ENCODE peak calls at places on chromosomes 1 and 21, in ten cellular contexts. One of them, this sample, is unnamed.
A peak's percentile ranks its signal among the peaks of the same experiment; 100 is the strongest.

GRCh38 chr1:43034195-43034658 is 75.6 kb upstream of the SLC2A1 start:
- DNase-seq in neural crest cell: no peak
- DNase-seq in lower lobe of right lung: no peak
- DNase-seq in WTC11: no peak
- DNase-seq in Caco-2: peak; percentile 73
- DNase-seq in stomach: no peak
- DNase-seq in MCF 10A: no peak
- DNase-seq in tibial nerve: no peak
- DNase-seq in fibroblast of the aortic adventitia: no peak
- DNase-seq in colonic mucosa: peak; percentile 43
- DNase-seq in this sample: no peak

GRCh38 chr21:42039911-42040351 is 29.8 kb upstream of the ZBTB21 start:
- DNase-seq in neural crest cell: no peak
- DNase-seq in lower lobe of right lung: peak; percentile 36
- DNase-seq in WTC11: no peak
- DNase-seq in Caco-2: no peak
- DNase-seq in stomach: no peak
- DNase-seq in MCF 10A: peak; percentile 30
- DNase-seq in tibial nerve: no peak
- DNase-seq in fibroblast of the aortic adventitia: peak; percentile 73
- DNase-seq in colonic mucosa: no peak
- DNase-seq in this sample: no peak

GRCh38 chr1:169795687-169796086 is 980 bp upstream of the METTL18 start:
- DNase-seq in neural crest cell: no peak
- DNase-seq in lower lobe of right lung: no peak
- DNase-seq in WTC11: no peak
- DNase-seq in Caco-2: no peak
- DNase-seq in stomach: no peak
- DNase-seq in MCF 10A: no peak
- DNase-seq in tibial nerve: no peak
- DNase-seq in fibroblast of the aortic adventitia: no peak
- DNase-seq in colonic mucosa: no peak
- DNase-seq in this sample: no peak

GRCh38 chr1:40948741-40949528 is 30.6 kb upstream of the CTPS1 start:
- DNase-seq in neural crest cell: peak; percentile 45
- DNase-seq in lower lobe of right lung: no peak
- DNase-seq in WTC11: peak; percentile 82
- DNase-seq in Caco-2: peak; percentile 54
- DNase-seq in stomach: peak; percentile 80
- DNase-seq in MCF 10A: peak; percentile 81
- DNase-seq in tibial nerve: no peak
- DNase-seq in fibroblast of the aortic adventitia: peak; percentile 63
- DNase-seq in colonic mucosa: peak; percentile 56
- DNase-seq in this sample: no peak

GRCh38 chr1:192580351-192580962 is 4.9 kb downstream of the RGS1 start:
- DNase-seq in neural crest cell: no peak
- DNase-seq in lower lobe of right lung: no peak
- DNase-seq in WTC11: no peak
- DNase-seq in Caco-2: no peak
- DNase-seq in stomach: no peak
- DNase-seq in MCF 10A: peak; percentile 72
- DNase-seq in tibial nerve: no peak
- DNase-seq in fibroblast of the aortic adventitia: peak; percentile 82
- DNase-seq in colonic mucosa: peak; percentile 21
- DNase-seq in this sample: no peak

GRCh38 chr1:226711976-226712778 is 26.9 kb downstream of the ITPKB start:
- DNase-seq in neural crest cell: no peak
- DNase-seq in lower lobe of right lung: no peak
- DNase-seq in WTC11: no peak
- DNase-seq in Caco-2: no peak
- DNase-seq in stomach: no peak
- DNase-seq in MCF 10A: no peak
- DNase-seq in tibial nerve: no peak
- DNase-seq in fibroblast of the aortic adventitia: no peak
- DNase-seq in colonic mucosa: no peak
- DNase-seq in this sample: no peak

GRCh38 chr1:208219659-208220282 is 24.4 kb downstream of the PLXNA2 start:
- DNase-seq in neural crest cell: no peak
- DNase-seq in lower lobe of right lung: peak; percentile 71
- DNase-seq in WTC11: no peak
- DNase-seq in Caco-2: peak; percentile 48
- DNase-seq in stomach: no peak
- DNase-seq in MCF 10A: peak; percentile 98
- DNase-seq in tibial nerve: no peak
- DNase-seq in fibroblast of the aortic adventitia: peak; percentile 62
- DNase-seq in colonic mucosa: no peak
- DNase-seq in this sample: no peak

GRCh38 chr21:37628362-37628761 is 261.8 kb downstream of the DYRK1A start:
- DNase-seq in neural crest cell: no peak
- DNase-seq in lower lobe of right lung: no peak
- DNase-seq in WTC11: no peak
- DNase-seq in Caco-2: no peak
- DNase-seq in stomach: no peak
- DNase-seq in MCF 10A: no peak
- DNase-seq in tibial nerve: no peak
- DNase-seq in fibroblast of the aortic adventitia: no peak
- DNase-seq in colonic mucosa: no peak
- DNase-seq in this sample: no peak

GRCh38 chr1:163195728-163196448 is 6.8 kb downstream of the RGS5 start:
- DNase-seq in neural crest cell: no peak
- DNase-seq in lower lobe of right lung: no peak
- DNase-seq in WTC11: no peak
- DNase-seq in Caco-2: peak; percentile 36
- DNase-seq in stomach: no peak
- DNase-seq in MCF 10A: no peak
- DNase-seq in tibial nerve: no peak
- DNase-seq in fibroblast of the aortic adventitia: peak; percentile 72
- DNase-seq in colonic mucosa: no peak
- DNase-seq in this sample: no peak

GRCh38 chr1:153945131-153945794 is 1.3 kb downstream of the DENND4B start:
- DNase-seq in neural crest cell: no peak
- DNase-seq in lower lobe of right lung: peak; percentile 83
- DNase-seq in WTC11: no peak
- DNase-seq in Caco-2: no peak
- DNase-seq in stomach: peak; percentile 51
- DNase-seq in MCF 10A: peak; percentile 45
- DNase-seq in tibial nerve: no peak
- DNase-seq in fibroblast of the aortic adventitia: peak; percentile 60
- DNase-seq in colonic mucosa: peak; percentile 63
- DNase-seq in this sample: no peak

GRCh38 chr21:31909153-31909771 is 36.4 kb downstream of the HUNK start:
- DNase-seq in neural crest cell: no peak
- DNase-seq in lower lobe of right lung: no peak
- DNase-seq in WTC11: no peak
- DNase-seq in Caco-2: peak; percentile 42
- DNase-seq in stomach: no peak
- DNase-seq in MCF 10A: no peak
- DNase-seq in tibial nerve: no peak
- DNase-seq in fibroblast of the aortic adventitia: no peak
- DNase-seq in colonic mucosa: no peak
- DNase-seq in this sample: no peak

GRCh38 chr1:248855580-248855979 is 3.3 kb downstream of the ZNF692 start:
- DNase-seq in neural crest cell: no peak
- DNase-seq in lower lobe of right lung: no peak
- DNase-seq in WTC11: no peak
- DNase-seq in Caco-2: no peak
- DNase-seq in stomach: no peak
- DNase-seq in MCF 10A: no peak
- DNase-seq in tibial nerve: no peak
- DNase-seq in fibroblast of the aortic adventitia: no peak
- DNase-seq in colonic mucosa: no peak
- DNase-seq in this sample: no peak

GRCh38 chr1:173420330-173420806 is 56.8 kb upstream of the PRDX6 start:
- DNase-seq in neural crest cell: peak; percentile 70
- DNase-seq in lower lobe of right lung: peak; percentile 58
- DNase-seq in WTC11: peak; percentile 59
- DNase-seq in Caco-2: peak; percentile 61
- DNase-seq in stomach: peak; percentile 46
- DNase-seq in MCF 10A: peak; percentile 91
- DNase-seq in tibial nerve: no peak
- DNase-seq in fibroblast of the aortic adventitia: peak; percentile 88
- DNase-seq in colonic mucosa: peak; percentile 73
- DNase-seq in this sample: peak; percentile 26

GRCh38 chr1:15856888-15857287 is 9.4 kb downstream of the SPEN start:
- DNase-seq in neural crest cell: no peak
- DNase-seq in lower lobe of right lung: no peak
- DNase-seq in WTC11: no peak
- DNase-seq in Caco-2: no peak
- DNase-seq in stomach: no peak
- DNase-seq in MCF 10A: no peak
- DNase-seq in tibial nerve: no peak
- DNase-seq in fibroblast of the aortic adventitia: no peak
- DNase-seq in colonic mucosa: no peak
- DNase-seq in this sample: no peak

GRCh38 chr1:237799762-237800474 is 90.8 kb downstream of the ZP4 start:
- DNase-seq in neural crest cell: peak; percentile 43
- DNase-seq in lower lobe of right lung: no peak
- DNase-seq in WTC11: peak; percentile 88
- DNase-seq in Caco-2: peak; percentile 93
- DNase-seq in stomach: peak; percentile 77
- DNase-seq in MCF 10A: peak; percentile 96
- DNase-seq in tibial nerve: no peak
- DNase-seq in fibroblast of the aortic adventitia: no peak
- DNase-seq in colonic mucosa: peak; percentile 83
- DNase-seq in this sample: no peak
- TF ChIP-seq CTCF in neural crest cell: peak; percentile 64
- TF ChIP-seq CTCF in lower lobe of right lung: no peak
- TF ChIP-seq CTCF in WTC11: peak; percentile 38
- TF ChIP-seq CTCF in Caco-2: peak; percentile 66
- TF ChIP-seq CTCF in stomach: peak; percentile 26
- TF ChIP-seq CTCF in MCF 10A: peak; percentile 76
- TF ChIP-seq CTCF in tibial nerve: no peak
- TF ChIP-seq CTCF in fibroblast of the aortic adventitia: no peak
- TF ChIP-seq CTCF in colonic mucosa: peak; percentile 21
- TF ChIP-seq CTCF in this sample: peak; percentile 32

GRCh38 chr1:63450416-63450815 is 72.6 kb downstream of the ITGB3BP start:
- DNase-seq in neural crest cell: no peak
- DNase-seq in lower lobe of right lung: no peak
- DNase-seq in WTC11: no peak
- DNase-seq in Caco-2: no peak
- DNase-seq in stomach: no peak
- DNase-seq in MCF 10A: no peak
- DNase-seq in tibial nerve: no peak
- DNase-seq in fibroblast of the aortic adventitia: no peak
- DNase-seq in colonic mucosa: no peak
- DNase-seq in this sample: no peak

GRCh38 chr1:63448741-63449140 is 74.3 kb downstream of the ITGB3BP start:
- DNase-seq in neural crest cell: no peak
- DNase-seq in lower lobe of right lung: no peak
- DNase-seq in WTC11: no peak
- DNase-seq in Caco-2: no peak
- DNase-seq in stomach: no peak
- DNase-seq in MCF 10A: no peak
- DNase-seq in tibial nerve: no peak
- DNase-seq in fibroblast of the aortic adventitia: peak; percentile 54
- DNase-seq in colonic mucosa: no peak
- DNase-seq in this sample: no peak

GRCh38 chr1:63453232-63453631 is 69.8 kb downstream of the ITGB3BP start:
- DNase-seq in neural crest cell: no peak
- DNase-seq in lower lobe of right lung: no peak
- DNase-seq in WTC11: no peak
- DNase-seq in Caco-2: no peak
- DNase-seq in stomach: no peak
- DNase-seq in MCF 10A: no peak
- DNase-seq in tibial nerve: no peak
- DNase-seq in fibroblast of the aortic adventitia: no peak
- DNase-seq in colonic mucosa: no peak
- DNase-seq in this sample: no peak

GRCh38 chr1:63458750-63459149 is 64.3 kb downstream of the ITGB3BP start:
- DNase-seq in neural crest cell: no peak
- DNase-seq in lower lobe of right lung: no peak
- DNase-seq in WTC11: no peak
- DNase-seq in Caco-2: no peak
- DNase-seq in stomach: no peak
- DNase-seq in MCF 10A: no peak
- DNase-seq in tibial nerve: no peak
- DNase-seq in fibroblast of the aortic adventitia: no peak
- DNase-seq in colonic mucosa: no peak
- DNase-seq in this sample: no peak

DNA sequence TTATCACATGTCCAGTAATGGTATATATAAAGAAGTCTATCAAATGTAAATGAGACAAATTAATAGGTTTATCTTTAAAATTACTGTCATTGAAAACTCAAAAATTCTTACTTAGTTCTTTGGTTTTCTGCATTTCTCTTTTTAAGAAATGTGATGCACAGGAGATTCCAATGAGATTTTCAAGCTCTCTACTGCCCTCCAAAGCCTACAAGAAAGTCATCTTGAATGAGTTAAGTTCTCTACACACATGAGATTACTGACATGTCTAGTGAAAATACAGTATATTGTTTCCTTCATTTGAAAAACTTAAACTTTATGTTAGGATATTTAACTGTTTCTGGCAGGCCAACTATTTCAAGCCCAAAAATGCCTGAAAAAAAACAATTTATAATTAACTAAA is 68.8 kb downstream of the ITGB3BP start:
- DNase-seq in neural crest cell: no peak
- DNase-seq in lower lobe of right lung: no peak
- DNase-seq in WTC11: no peak
- DNase-seq in Caco-2: no peak
- DNase-seq in stomach: no peak
- DNase-seq in MCF 10A: no peak
- DNase-seq in tibial nerve: no peak
- DNase-seq in fibroblast of the aortic adventitia: peak; percentile 53
- DNase-seq in colonic mucosa: no peak
- DNase-seq in this sample: no peak
- TF ChIP-seq CTCF in neural crest cell: peak; percentile 42
- TF ChIP-seq CTCF in lower lobe of right lung: no peak
- TF ChIP-seq CTCF in WTC11: no peak
- TF ChIP-seq CTCF in Caco-2: no peak
- TF ChIP-seq CTCF in stomach: no peak
- TF ChIP-seq CTCF in MCF 10A: peak; percentile 14
- TF ChIP-seq CTCF in tibial nerve: no peak
- TF ChIP-seq CTCF in fibroblast of the aortic adventitia: peak; percentile 53
- TF ChIP-seq CTCF in colonic mucosa: no peak
- TF ChIP-seq CTCF in this sample: peak; percentile 40

DNA sequence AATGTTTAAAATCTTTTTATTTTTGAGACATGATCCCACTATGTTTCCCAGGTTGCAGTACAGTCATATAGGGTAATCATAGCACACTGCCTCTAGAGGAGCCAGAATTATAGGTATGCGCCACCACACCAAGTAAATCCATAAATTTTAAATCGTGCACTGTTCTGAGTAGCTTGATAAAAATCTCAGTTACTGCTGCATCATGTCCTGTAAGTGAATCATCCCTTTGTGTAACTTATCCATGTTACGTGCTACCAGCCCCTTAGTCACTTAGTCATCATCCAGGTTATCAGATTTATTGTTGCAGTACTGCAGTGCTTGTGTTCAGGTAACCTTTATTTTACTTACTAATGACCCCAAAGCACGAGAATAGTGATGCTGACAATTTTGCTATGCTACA is 1770.9 kb downstream of the BRINP3 start:
- DNase-seq in neural crest cell: no peak
- DNase-seq in lower lobe of right lung: no peak
- DNase-seq in WTC11: no peak
- DNase-seq in Caco-2: no peak
- DNase-seq in stomach: no peak
- DNase-seq in MCF 10A: peak; percentile 85
- DNase-seq in tibial nerve: no peak
- DNase-seq in fibroblast of the aortic adventitia: peak; percentile 56
- DNase-seq in colonic mucosa: no peak
- DNase-seq in this sample: peak; percentile 10
- TF ChIP-seq CTCF in neural crest cell: no peak
- TF ChIP-seq CTCF in lower lobe of right lung: no peak
- TF ChIP-seq CTCF in WTC11: no peak
- TF ChIP-seq CTCF in Caco-2: no peak
- TF ChIP-seq CTCF in stomach: no peak
- TF ChIP-seq CTCF in MCF 10A: no peak
- TF ChIP-seq CTCF in tibial nerve: no peak
- TF ChIP-seq CTCF in fibroblast of the aortic adventitia: no peak
- TF ChIP-seq CTCF in colonic mucosa: no peak
- TF ChIP-seq CTCF in this sample: peak; percentile 10

GRCh38 chr1:97529600-97529999 is 391.2 kb downstream of the DPYD start:
- DNase-seq in neural crest cell: no peak
- DNase-seq in lower lobe of right lung: no peak
- DNase-seq in WTC11: no peak
- DNase-seq in Caco-2: no peak
- DNase-seq in stomach: no peak
- DNase-seq in MCF 10A: no peak
- DNase-seq in tibial nerve: no peak
- DNase-seq in fibroblast of the aortic adventitia: no peak
- DNase-seq in colonic mucosa: no peak
- DNase-seq in this sample: no peak
- TF ChIP-seq CTCF in neural crest cell: no peak
- TF ChIP-seq CTCF in lower lobe of right lung: no peak
- TF ChIP-seq CTCF in WTC11: no peak
- TF ChIP-seq CTCF in Caco-2: no peak
- TF ChIP-seq CTCF in stomach: no peak
- TF ChIP-seq CTCF in MCF 10A: no peak
- TF ChIP-seq CTCF in tibial nerve: no peak
- TF ChIP-seq CTCF in fibroblast of the aortic adventitia: no peak
- TF ChIP-seq CTCF in colonic mucosa: no peak
- TF ChIP-seq CTCF in this sample: no peak

This sample was measured in retinal pigment epithelial cell.